ENCODE peak calls at places on chromosomes 16 and 17, in ten cellular contexts. C, Z, J, N, G, P, B, Y, O and V are unnamed samples.
A peak's percentile ranks its signal among the peaks of the same experiment; 100 is the strongest.

GRCh38 chr17:31508310-31509094 is 117.0 kb downstream of the RAB11FIP4 start:
- DNase-seq in C (no peak), Z (peak; percentile 59), J (no peak), N (peak; percentile 73), G (no peak), P (no peak), B (no peak), Y (no peak), O (no peak), V (no peak)

GRCh38 chr17:59512844-59513383 is 52.5 kb upstream of the DHX40 start:
- DNase-seq in C (no peak), Z (no peak), J (no peak), N (no peak), G (no peak), P (no peak), B (no peak), Y (no peak), O (no peak), V (no peak)

GRCh38 chr17:46979023-46979870 is at the start of gene RPRML:
- DNase-seq in C (peak; percentile 54), Z (peak; percentile 33), J (no peak), N (peak; percentile 61), G (peak; percentile 24), P (peak; percentile 60), B (peak; percentile 28), Y (no peak), O (no peak), V (no peak)

GRCh38 chr16:73232555-73233422 is 184.9 kb upstream of the ZFHX3 start:
- DNase-seq in C (no peak), Z (no peak), J (peak; percentile 84), N (no peak), G (peak; percentile 21), P (no peak), B (no peak), Y (peak; percentile 97), O (no peak), V (peak; percentile 62)

GRCh38 chr16:71845639-71846431 is at the start of gene ATXN1L:
- DNase-seq in C (peak; percentile 99), Z (peak; percentile 95), J (peak; percentile 96), N (peak; percentile 98), G (peak; percentile 93), P (peak; percentile 85), B (peak; percentile 88), Y (peak; percentile 75), O (peak; percentile 90), V (peak; percentile 80)

GRCh38 chr17:18315498-18316360 is 636 bp downstream of the SMCR8 start:
- DNase-seq in C (no peak), Z (no peak), J (peak; percentile 38), N (no peak), G (no peak), P (no peak), B (no peak), Y (no peak), O (no peak), V (no peak)

GRCh38 chr17:40448639-40449261 is 5.5 kb downstream of the IGFBP4 start:
- DNase-seq in C (no peak), Z (no peak), J (no peak), N (no peak), G (no peak), P (no peak), B (peak; percentile 79), Y (no peak), O (no peak), V (no peak)

GRCh38 chr16:86492961-86493639 is 17.2 kb upstream of the FOXF1 start:
- DNase-seq in C (no peak), Z (no peak), J (peak; percentile 89), N (no peak), G (no peak), P (no peak), B (no peak), Y (no peak), O (no peak), V (no peak)

GRCh38 chr17:8955021-8955420 is 10.5 kb downstream of the PIK3R5 start:
- DNase-seq in C (no peak), Z (no peak), J (no peak), N (no peak), G (no peak), P (no peak), B (no peak), Y (no peak), O (no peak), V (no peak)

GRCh38 chr16:29920690-29921371 is 5.2 kb downstream of the KCTD13 start:
- DNase-seq in C (no peak), Z (no peak), J (no peak), N (no peak), G (no peak), P (no peak), B (no peak), Y (no peak), O (no peak), V (no peak)

GRCh38 chr17:67629963-67630320 is 87.8 kb upstream of the NOL11 start:
- DNase-seq in C (no peak), Z (no peak), J (no peak), N (peak; percentile 29), G (no peak), P (no peak), B (no peak), Y (no peak), O (no peak), V (peak; percentile 70)

GRCh38 chr16:78729687-78730086 is 630.2 kb downstream of the WWOX start:
- DNase-seq in C (no peak), Z (no peak), J (no peak), N (no peak), G (no peak), P (no peak), B (no peak), Y (no peak), O (no peak), V (no peak)

GRCh38 chr17:81400154-81400938 is 5.1 kb downstream of the BAHCC1 start:
- DNase-seq in C (no peak), Z (no peak), J (no peak), N (no peak), G (no peak), P (peak; percentile 61), B (peak; percentile 58), Y (no peak), O (peak; percentile 62), V (no peak)

GRCh38 chr17:1647802-1648581 is 1.7 kb downstream of the RILP start:
- DNase-seq in C (no peak), Z (no peak), J (peak; percentile 85), N (peak; percentile 18), G (no peak), P (no peak), B (peak; percentile 74), Y (no peak), O (peak; percentile 25), V (no peak)

GRCh38 chr17:81959362-81960129 is 1.4 kb downstream of the NOTUM start:
- DNase-seq in C (peak; percentile 90), Z (peak; percentile 73), J (peak; percentile 84), N (peak; percentile 96), G (no peak), P (peak; percentile 59), B (peak; percentile 64), Y (no peak), O (peak; percentile 56), V (no peak)

GRCh38 chr17:1153795-1154546 is 25.8 kb downstream of the ABR start:
- DNase-seq in C (no peak), Z (no peak), J (peak; percentile 83), N (no peak), G (no peak), P (peak; percentile 47), B (no peak), Y (peak; percentile 32), O (peak; percentile 21), V (peak; percentile 78)

GRCh38 chr17:79874329-79874981 is 35.2 kb upstream of the CBX4 start:
- DNase-seq in C (no peak), Z (no peak), J (no peak), N (peak; percentile 75), G (no peak), P (peak; percentile 25), B (no peak), Y (no peak), O (no peak), V (no peak)

GRCh38 chr17:47239663-47240374 is 13.8 kb upstream of the ITGB3 start:
- DNase-seq in C (no peak), Z (peak; percentile 42), J (peak; percentile 89), N (no peak), G (no peak), P (no peak), B (peak; percentile 85), Y (peak; percentile 83), O (peak; percentile 70), V (peak; percentile 85)

GRCh38 chr16:85452364-85453178 is 160.6 kb upstream of the GSE1 start:
- DNase-seq in C (no peak), Z (no peak), J (no peak), N (no peak), G (no peak), P (no peak), B (no peak), Y (no peak), O (no peak), V (no peak)
- TF ChIP-seq CTCF in C (no peak), Z (no peak), J (no peak), N (no peak), G (no peak), P (no peak), B (no peak), Y (no peak), O (no peak), V (no peak)

GRCh38 chr17:28744104-28744801 is 442 bp downstream of the TRAF4 start:
- DNase-seq in C (peak; percentile 69), Z (peak; percentile 77), J (peak; percentile 74), N (peak; percentile 80), G (peak; percentile 82), P (peak; percentile 67), B (peak; percentile 56), Y (no peak), O (no peak), V (no peak)
- TF ChIP-seq CTCF in C (no peak), Z (no peak), J (no peak), N (no peak), G (no peak), P (no peak), B (no peak), Y (no peak), O (no peak), V (no peak)

DNA sequence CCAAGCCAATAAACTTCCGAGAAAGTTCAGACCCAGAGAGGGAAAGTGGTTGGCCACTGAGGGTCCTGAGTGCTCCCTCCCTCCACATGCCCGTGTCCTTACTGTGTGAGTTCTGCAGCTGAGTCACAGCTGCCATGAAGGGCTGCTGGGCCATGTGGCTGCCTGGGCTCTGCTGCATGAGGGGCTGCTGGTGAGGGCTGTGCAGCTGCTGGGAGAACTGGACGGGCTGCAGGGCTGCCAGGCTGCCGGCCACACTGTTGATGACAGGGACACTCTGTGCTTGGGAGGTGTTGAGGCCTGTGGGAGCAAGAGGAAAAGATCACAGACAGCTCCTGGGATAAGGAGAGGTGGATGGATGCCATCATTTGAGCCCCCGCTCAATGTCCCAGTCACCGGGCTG is 44.0 kb downstream of the HNF1B start:
- DNase-seq in C (no peak), Z (no peak), J (no peak), N (no peak), G (no peak), P (no peak), B (peak; percentile 43), Y (no peak), O (no peak), V (no peak)
- TF ChIP-seq CTCF in C (no peak), Z (no peak), J (no peak), N (no peak), G (no peak), P (no peak), B (no peak), Y (no peak), O (no peak), V (no peak)

DNA sequence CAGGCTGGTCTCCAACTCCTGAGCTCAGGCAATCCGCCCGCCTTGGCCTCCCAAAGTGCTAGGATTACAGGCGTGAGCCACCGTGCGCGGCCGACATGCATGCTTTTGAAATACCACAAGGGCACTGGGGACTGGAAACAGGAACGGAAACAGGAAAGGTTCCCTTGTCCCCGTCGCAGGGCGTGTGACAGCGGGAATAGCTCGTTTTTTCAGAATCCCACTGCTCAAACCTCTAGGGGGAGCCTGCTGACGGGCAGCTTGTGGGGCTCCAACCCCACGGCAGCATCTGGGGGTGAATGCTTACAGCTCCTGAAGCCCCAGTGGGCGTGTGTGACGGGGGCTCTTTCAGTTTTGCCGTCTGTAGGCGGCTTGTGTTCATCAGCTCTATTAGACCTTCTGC is 18.8 kb upstream of the ASGR2 start:
- DNase-seq in C (peak; percentile 43), Z (peak; percentile 72), J (no peak), N (no peak), G (no peak), P (peak; percentile 43), B (peak; percentile 15), Y (no peak), O (peak; percentile 26), V (no peak)
- TF ChIP-seq CTCF in C (no peak), Z (peak; percentile 77), J (no peak), N (peak; percentile 28), G (peak; percentile 45), P (peak; percentile 46), B (no peak), Y (peak; percentile 51), O (no peak), V (peak; percentile 35)